ENCODE peak calls at places on chromosomes 5 and 9, in ten cellular contexts. U, C, G, F, L, T, A, O, B and S are unnamed samples.

GRCh38 chr9:134730011-134730760 is 88.6 kb downstream of the COL5A1 start:
- DNase-seq in U (no peak), C (no peak), G (no peak), F (peak), L (no peak), T (no peak), A (peak), O (no peak), B (peak), S (peak)

GRCh38 chr5:150647275-150648251 is 7.1 kb downstream of the SYNPO start:
- DNase-seq in U (no peak), C (no peak), G (no peak), F (peak), L (no peak), T (no peak), A (no peak), O (no peak), B (peak), S (peak)

GRCh38 chr5:118968925-118969375 is 19.4 kb downstream of the DTWD2 start:
- DNase-seq in U (no peak), C (no peak), G (no peak), F (no peak), L (no peak), T (no peak), A (no peak), O (no peak), B (peak), S (no peak)

GRCh38 chr9:21789541-21790037 is 12.8 kb upstream of the MTAP start:
- DNase-seq in U (peak), C (no peak), G (peak), F (no peak), L (peak), T (no peak), A (peak), O (peak), B (no peak), S (peak)

GRCh38 chr5:154315756-154316155 is 125.2 kb downstream of the GALNT10 start:
- DNase-seq in U (no peak), C (no peak), G (no peak), F (no peak), L (no peak), T (no peak), A (no peak), O (no peak), B (no peak), S (no peak)

GRCh38 chr5:124996764-124997077 is 250.3 kb upstream of the ZNF608 start:
- DNase-seq in U (no peak), C (no peak), G (no peak), F (no peak), L (no peak), T (peak), A (no peak), O (no peak), B (no peak), S (no peak)

GRCh38 chr5:44089419-44090125 is 299.6 kb downstream of the FGF10 start:
- DNase-seq in U (no peak), C (no peak), G (no peak), F (no peak), L (no peak), T (no peak), A (no peak), O (no peak), B (no peak), S (no peak)

GRCh38 chr9:132341177-132341840 is 13.5 kb downstream of the SETX start:
- DNase-seq in U (no peak), C (no peak), G (no peak), F (no peak), L (no peak), T (no peak), A (no peak), O (no peak), B (no peak), S (no peak)

GRCh38 chr9:129328357-129329103 is 150.5 kb upstream of the IER5L start:
- DNase-seq in U (no peak), C (no peak), G (no peak), F (peak), L (no peak), T (no peak), A (no peak), O (peak), B (no peak), S (no peak)

GRCh38 chr5:4571248-4571950 is 568.7 kb upstream of the ADAMTS16 start:
- DNase-seq in U (no peak), C (no peak), G (no peak), F (no peak), L (no peak), T (peak), A (no peak), O (no peak), B (no peak), S (no peak)

GRCh38 chr5:155834271-155834975 is 492.5 kb upstream of the SGCD start:
- DNase-seq in U (no peak), C (no peak), G (no peak), F (no peak), L (no peak), T (no peak), A (no peak), O (no peak), B (no peak), S (no peak)

GRCh38 chr9:77981332-77981731 is 50.3 kb downstream of the GNAQ start:
- DNase-seq in U (peak), C (no peak), G (no peak), F (no peak), L (no peak), T (peak), A (peak), O (peak), B (no peak), S (no peak)

GRCh38 chr5:143085319-143085917 is 315.2 kb downstream of the ARHGAP26 start:
- DNase-seq in U (no peak), C (no peak), G (no peak), F (no peak), L (no peak), T (no peak), A (no peak), O (no peak), B (no peak), S (no peak)

GRCh38 chr5:41763096-41763495 is 107.1 kb downstream of the OXCT1 start:
- DNase-seq in U (no peak), C (no peak), G (no peak), F (no peak), L (no peak), T (peak), A (no peak), O (no peak), B (no peak), S (no peak)

GRCh38 chr5:121319292-121319691 is 532.4 kb upstream of the FTMT start:
- DNase-seq in U (no peak), C (no peak), G (no peak), F (no peak), L (no peak), T (no peak), A (no peak), O (no peak), B (no peak), S (no peak)

GRCh38 chr9:137545123-137545522 is 5.1 kb downstream of the PNPLA7 start:
- DNase-seq in U (no peak), C (no peak), G (no peak), F (peak), L (no peak), T (no peak), A (no peak), O (no peak), B (peak), S (no peak)

GRCh38 chr5:32541241-32541640 is 44.1 kb upstream of the SUB1 start:
- DNase-seq in U (no peak), C (no peak), G (no peak), F (no peak), L (no peak), T (no peak), A (no peak), O (no peak), B (no peak), S (no peak)

GRCh38 chr5:74183041-74183440 is 457.5 kb downstream of the ENC1 start:
- DNase-seq in U (no peak), C (no peak), G (no peak), F (no peak), L (no peak), T (peak), A (no peak), O (no peak), B (no peak), S (no peak)

GRCh38 chr5:73229271-73229670 is 56.3 kb downstream of the TMEM174 start:
- DNase-seq in U (no peak), C (no peak), G (no peak), F (no peak), L (no peak), T (no peak), A (no peak), O (no peak), B (no peak), S (no peak)

GRCh38 chr5:40223884-40224402 is 455.8 kb upstream of the PTGER4 start:
- DNase-seq in U (peak), C (no peak), G (no peak), F (no peak), L (no peak), T (peak), A (no peak), O (peak), B (no peak), S (no peak)

GRCh38 chr9:77512876-77513275 is 135.2 kb downstream of the GNA14 start:
- DNase-seq in U (no peak), C (no peak), G (no peak), F (no peak), L (no peak), T (peak), A (no peak), O (no peak), B (no peak), S (no peak)

GRCh38 chr5:113250341-113250953 is 184.3 kb downstream of the TSSK1B start:
- DNase-seq in U (no peak), C (no peak), G (no peak), F (peak), L (no peak), T (peak), A (peak), O (no peak), B (peak), S (peak)

GRCh38 chr9:36847781-36848673 is 186.0 kb downstream of the PAX5 start:
- DNase-seq in U (no peak), C (no peak), G (no peak), F (no peak), L (no peak), T (no peak), A (no peak), O (no peak), B (no peak), S (no peak)

GRCh38 chr5:10528056-10528816 is 35.6 kb upstream of the ANKRD33B start:
- DNase-seq in U (peak), C (no peak), G (no peak), F (no peak), L (no peak), T (peak), A (no peak), O (no peak), B (no peak), S (no peak)

GRCh38 chr5:67677422-67677970 is 480.9 kb upstream of the CD180 start:
- DNase-seq in U (no peak), C (no peak), G (no peak), F (no peak), L (no peak), T (no peak), A (no peak), O (no peak), B (peak), S (no peak)

GRCh38 chr5:169648725-169649124 is 11.7 kb downstream of the DOCK2 start:
- DNase-seq in U (no peak), C (no peak), G (no peak), F (no peak), L (no peak), T (no peak), A (no peak), O (no peak), B (no peak), S (no peak)
- TF ChIP-seq CTCF in U (no peak), C (no peak), G (no peak), F (no peak), L (no peak), T (no peak), A (no peak), O (no peak), B (no peak), S (no peak)

GRCh38 chr5:181159286-181160143 is 12.1 kb downstream of the OR2V2 start:
- DNase-seq in U (no peak), C (peak), G (peak), F (peak), L (peak), T (peak), A (peak), O (peak), B (peak), S (peak)
- TF ChIP-seq CTCF in U (peak), C (peak), G (peak), F (peak), L (peak), T (peak), A (peak), O (peak), B (peak), S (peak)

GRCh38 chr9:35816708-35817107 is 1.9 kb upstream of the HINT2 start:
- DNase-seq in U (no peak), C (no peak), G (no peak), F (no peak), L (no peak), T (no peak), A (no peak), O (no peak), B (no peak), S (no peak)
- TF ChIP-seq CTCF in U (peak), C (peak), G (peak), F (no peak), L (no peak), T (no peak), A (no peak), O (peak), B (no peak), S (no peak)

GRCh38 chr9:96245399-96245798 is 56.6 kb downstream of the HSD17B3 start:
- DNase-seq in U (no peak), C (peak), G (peak), F (no peak), L (no peak), T (no peak), A (no peak), O (peak), B (no peak), S (no peak)
- TF ChIP-seq CTCF in U (no peak), C (peak), G (peak), F (no peak), L (peak), T (no peak), A (no peak), O (no peak), B (no peak), S (peak)

GRCh38 chr5:131877873-131878272 is 67.6 kb downstream of the MEIKIN start:
- DNase-seq in U (no peak), C (no peak), G (no peak), F (no peak), L (no peak), T (no peak), A (no peak), O (no peak), B (no peak), S (no peak)
- TF ChIP-seq CTCF in U (no peak), C (no peak), G (no peak), F (no peak), L (no peak), T (no peak), A (no peak), O (no peak), B (no peak), S (no peak)